ENCODE peak calls at places on chromosomes 12 and 14, in nine cellular contexts. One of them, this sample, is unnamed.

GRCh38 chr14:92903359-92903758 is 19.6 kb upstream of the CHGA start:
- DNase-seq in stomach: no peak
- DNase-seq in right lobe of liver: no peak
- DNase-seq in esophagus squamous epithelium: no peak
- DNase-seq in heart left ventricle: no peak
- DNase-seq in tibial nerve: no peak
- DNase-seq in body of pancreas: no peak
- DNase-seq in breast epithelium: no peak
- DNase-seq in spleen: no peak
- DNase-seq in this sample: no peak

GRCh38 chr14:89955022-89955414 is 488 bp upstream of the EFCAB11 start:
- DNase-seq in stomach: no peak
- DNase-seq in right lobe of liver: no peak
- DNase-seq in esophagus squamous epithelium: no peak
- DNase-seq in heart left ventricle: no peak
- DNase-seq in tibial nerve: no peak
- DNase-seq in body of pancreas: no peak
- DNase-seq in breast epithelium: no peak
- DNase-seq in spleen: no peak
- DNase-seq in this sample: no peak

GRCh38 chr12:6074979-6075585 is 49.4 kb downstream of the VWF start:
- DNase-seq in stomach: peak; percentile 33
- DNase-seq in right lobe of liver: no peak
- DNase-seq in esophagus squamous epithelium: no peak
- DNase-seq in heart left ventricle: peak; percentile 56
- DNase-seq in tibial nerve: no peak
- DNase-seq in body of pancreas: peak; percentile 46
- DNase-seq in breast epithelium: no peak
- DNase-seq in spleen: peak; percentile 83
- DNase-seq in this sample: peak; percentile 68

GRCh38 chr12:32159925-32160324 is 53.3 kb downstream of the BICD1 start:
- DNase-seq in stomach: no peak
- DNase-seq in right lobe of liver: no peak
- DNase-seq in esophagus squamous epithelium: no peak
- DNase-seq in heart left ventricle: no peak
- DNase-seq in tibial nerve: no peak
- DNase-seq in body of pancreas: no peak
- DNase-seq in breast epithelium: no peak
- DNase-seq in spleen: no peak
- DNase-seq in this sample: no peak

GRCh38 chr12:23303821-23304220 is 645.6 kb downstream of the SOX5 start:
- DNase-seq in stomach: no peak
- DNase-seq in right lobe of liver: no peak
- DNase-seq in esophagus squamous epithelium: no peak
- DNase-seq in heart left ventricle: no peak
- DNase-seq in tibial nerve: no peak
- DNase-seq in body of pancreas: no peak
- DNase-seq in breast epithelium: no peak
- DNase-seq in spleen: no peak
- DNase-seq in this sample: no peak

GRCh38 chr14:103140316-103141109 is 17.3 kb downstream of the TNFAIP2 start:
- DNase-seq in stomach: no peak
- DNase-seq in right lobe of liver: no peak
- DNase-seq in esophagus squamous epithelium: no peak
- DNase-seq in heart left ventricle: no peak
- DNase-seq in tibial nerve: no peak
- DNase-seq in body of pancreas: no peak
- DNase-seq in breast epithelium: no peak
- DNase-seq in spleen: no peak
- DNase-seq in this sample: no peak

GRCh38 chr14:56195727-56196126 is 77.5 kb downstream of the PELI2 start:
- DNase-seq in stomach: no peak
- DNase-seq in right lobe of liver: no peak
- DNase-seq in esophagus squamous epithelium: no peak
- DNase-seq in heart left ventricle: no peak
- DNase-seq in tibial nerve: peak; percentile 39
- DNase-seq in body of pancreas: peak; percentile 56
- DNase-seq in breast epithelium: no peak
- DNase-seq in spleen: peak; percentile 85
- DNase-seq in this sample: no peak

GRCh38 chr14:50599700-50600444 is 39.9 kb downstream of the ATL1 start:
- DNase-seq in stomach: no peak
- DNase-seq in right lobe of liver: no peak
- DNase-seq in esophagus squamous epithelium: no peak
- DNase-seq in heart left ventricle: no peak
- DNase-seq in tibial nerve: no peak
- DNase-seq in body of pancreas: peak; percentile 5
- DNase-seq in breast epithelium: no peak
- DNase-seq in spleen: no peak
- DNase-seq in this sample: no peak

GRCh38 chr12:120062976-120063579 is 53.5 kb downstream of the RAB35 start:
- DNase-seq in stomach: no peak
- DNase-seq in right lobe of liver: no peak
- DNase-seq in esophagus squamous epithelium: no peak
- DNase-seq in heart left ventricle: no peak
- DNase-seq in tibial nerve: no peak
- DNase-seq in body of pancreas: no peak
- DNase-seq in breast epithelium: no peak
- DNase-seq in spleen: no peak
- DNase-seq in this sample: no peak

GRCh38 chr12:93819048-93819491 is 141.9 kb downstream of the CRADD start:
- DNase-seq in stomach: peak; percentile 39
- DNase-seq in right lobe of liver: no peak
- DNase-seq in esophagus squamous epithelium: no peak
- DNase-seq in heart left ventricle: no peak
- DNase-seq in tibial nerve: peak; percentile 34
- DNase-seq in body of pancreas: peak; percentile 59
- DNase-seq in breast epithelium: peak; percentile 80
- DNase-seq in spleen: no peak
- DNase-seq in this sample: peak; percentile 81

GRCh38 chr12:98592825-98593322 is 612 bp upstream of the SLC25A3 start:
- DNase-seq in stomach: no peak
- DNase-seq in right lobe of liver: no peak
- DNase-seq in esophagus squamous epithelium: no peak
- DNase-seq in heart left ventricle: no peak
- DNase-seq in tibial nerve: no peak
- DNase-seq in body of pancreas: no peak
- DNase-seq in breast epithelium: no peak
- DNase-seq in spleen: no peak
- DNase-seq in this sample: no peak

GRCh38 chr12:110554184-110554583 is 28.9 kb downstream of the PPTC7 start:
- DNase-seq in stomach: no peak
- DNase-seq in right lobe of liver: no peak
- DNase-seq in esophagus squamous epithelium: no peak
- DNase-seq in heart left ventricle: no peak
- DNase-seq in tibial nerve: no peak
- DNase-seq in body of pancreas: no peak
- DNase-seq in breast epithelium: no peak
- DNase-seq in spleen: no peak
- DNase-seq in this sample: no peak

GRCh38 chr12:57487597-57488396 is at the start of gene MARS1:
- DNase-seq in stomach: peak; percentile 96
- DNase-seq in right lobe of liver: peak; percentile 97
- DNase-seq in esophagus squamous epithelium: peak; percentile 74
- DNase-seq in heart left ventricle: peak; percentile 94
- DNase-seq in tibial nerve: peak; percentile 86
- DNase-seq in body of pancreas: peak; percentile 97
- DNase-seq in breast epithelium: peak; percentile 93
- DNase-seq in spleen: peak; percentile 98
- DNase-seq in this sample: peak; percentile 95
- TF ChIP-seq POLR2A in stomach: no peak
- TF ChIP-seq POLR2A in right lobe of liver: peak; percentile 54
- TF ChIP-seq POLR2A in esophagus squamous epithelium: no peak
- TF ChIP-seq POLR2A in heart left ventricle: no peak
- TF ChIP-seq POLR2A in tibial nerve: peak; percentile 12
- TF ChIP-seq POLR2A in body of pancreas: peak; percentile 10
- TF ChIP-seq POLR2A in breast epithelium: no peak
- TF ChIP-seq POLR2A in spleen: no peak
- TF ChIP-seq POLR2A in this sample: no peak

DNA sequence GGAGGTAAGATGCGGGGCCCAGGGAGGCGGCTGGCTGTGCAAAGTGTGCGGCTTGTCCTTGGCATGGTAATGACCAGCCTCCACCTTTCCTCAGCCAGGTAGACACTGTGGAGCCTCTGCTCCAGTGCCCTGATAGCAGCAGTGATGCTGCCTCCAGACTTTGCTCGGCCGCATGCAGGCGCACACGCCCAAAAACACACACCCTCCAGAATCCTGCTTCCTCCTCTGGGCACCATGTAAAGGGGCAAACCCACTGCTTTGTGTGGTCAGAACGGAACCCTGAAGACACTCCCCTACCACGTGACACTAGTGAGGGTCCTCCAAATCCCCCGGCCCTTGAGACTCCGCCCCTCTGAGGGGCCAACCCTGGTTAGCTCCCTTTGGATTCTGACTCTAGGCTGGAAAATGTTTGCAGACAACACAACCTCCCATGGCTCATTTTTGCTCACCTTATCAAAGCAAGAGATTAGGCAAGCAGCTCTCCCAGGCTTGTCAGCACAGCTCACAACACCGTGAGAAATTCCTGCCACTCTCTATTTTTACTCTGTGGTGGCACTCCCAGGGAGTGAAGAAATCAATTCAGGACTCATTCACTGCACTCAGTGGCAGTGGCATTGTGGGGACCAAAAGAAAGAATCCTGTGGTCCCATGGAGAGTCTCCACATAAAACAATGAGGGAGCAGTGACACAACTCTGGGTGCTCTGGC is 4.5 kb downstream of the KRT77 start:
- DNase-seq in stomach: no peak
- DNase-seq in right lobe of liver: no peak
- DNase-seq in esophagus squamous epithelium: no peak
- DNase-seq in heart left ventricle: no peak
- DNase-seq in tibial nerve: no peak
- DNase-seq in body of pancreas: no peak
- DNase-seq in breast epithelium: no peak
- DNase-seq in spleen: no peak
- DNase-seq in this sample: no peak
- H3K27ac ChIP-seq in stomach: no peak overlapping the region
- H3K27ac ChIP-seq in right lobe of liver: no peak overlapping the region
- H3K27ac ChIP-seq in esophagus squamous epithelium: no peak overlapping the region
- H3K27ac ChIP-seq in heart left ventricle: no peak overlapping the region
- H3K27ac ChIP-seq in tibial nerve: no peak overlapping the region
- H3K27ac ChIP-seq in body of pancreas: peak overlapping the region; percentile 60
- H3K27ac ChIP-seq in breast epithelium: no peak overlapping the region
- H3K27ac ChIP-seq in spleen: no peak overlapping the region
- H3K27ac ChIP-seq in this sample: no peak overlapping the region

DNA sequence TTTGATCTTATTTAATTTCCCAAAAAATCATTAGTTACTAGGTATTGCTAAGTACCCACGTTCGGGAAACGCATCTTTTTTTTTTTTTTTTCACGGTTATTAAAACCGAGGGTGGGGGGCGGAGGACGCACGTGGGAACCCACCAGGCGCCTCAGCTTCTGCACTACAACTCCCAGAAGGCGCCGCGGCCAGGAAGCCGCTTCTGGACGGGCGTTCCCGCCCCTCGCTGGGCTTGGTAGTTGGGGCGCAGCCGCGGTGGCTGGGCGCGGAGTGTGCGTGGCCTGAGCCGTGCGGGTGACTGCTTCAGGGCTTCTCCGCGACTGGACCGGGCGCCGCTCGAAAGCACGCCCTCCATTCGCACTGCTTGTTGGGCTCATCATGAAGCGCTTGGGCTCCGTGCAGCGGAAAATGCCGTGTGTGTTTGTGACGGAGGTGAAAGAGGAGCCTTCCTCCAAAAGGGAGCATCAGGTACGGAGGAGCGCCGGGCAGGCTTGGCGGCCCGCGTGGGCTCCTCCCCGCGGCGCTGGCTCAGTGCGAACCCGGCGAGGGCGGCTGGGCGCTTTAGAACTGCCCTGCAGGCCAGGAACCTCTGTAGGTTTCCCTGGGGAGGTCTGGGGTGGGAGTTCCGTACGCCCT is 6.2 kb upstream of the C12orf50 start:
- DNase-seq in stomach: peak; percentile 87
- DNase-seq in right lobe of liver: peak; percentile 94
- DNase-seq in esophagus squamous epithelium: peak; percentile 50
- DNase-seq in heart left ventricle: peak; percentile 89
- DNase-seq in tibial nerve: peak; percentile 75
- DNase-seq in body of pancreas: peak; percentile 90
- DNase-seq in breast epithelium: peak; percentile 80
- DNase-seq in spleen: peak; percentile 98
- DNase-seq in this sample: peak; percentile 87
- TF ChIP-seq POLR2A in stomach: no peak
- TF ChIP-seq POLR2A in right lobe of liver: peak; percentile 83
- TF ChIP-seq POLR2A in esophagus squamous epithelium: no peak
- TF ChIP-seq POLR2A in heart left ventricle: no peak
- TF ChIP-seq POLR2A in tibial nerve: peak; percentile 83
- TF ChIP-seq POLR2A in body of pancreas: peak; percentile 87
- TF ChIP-seq POLR2A in breast epithelium: peak; percentile 36
- TF ChIP-seq POLR2A in spleen: no peak
- TF ChIP-seq POLR2A in this sample: peak; percentile 79

DNA sequence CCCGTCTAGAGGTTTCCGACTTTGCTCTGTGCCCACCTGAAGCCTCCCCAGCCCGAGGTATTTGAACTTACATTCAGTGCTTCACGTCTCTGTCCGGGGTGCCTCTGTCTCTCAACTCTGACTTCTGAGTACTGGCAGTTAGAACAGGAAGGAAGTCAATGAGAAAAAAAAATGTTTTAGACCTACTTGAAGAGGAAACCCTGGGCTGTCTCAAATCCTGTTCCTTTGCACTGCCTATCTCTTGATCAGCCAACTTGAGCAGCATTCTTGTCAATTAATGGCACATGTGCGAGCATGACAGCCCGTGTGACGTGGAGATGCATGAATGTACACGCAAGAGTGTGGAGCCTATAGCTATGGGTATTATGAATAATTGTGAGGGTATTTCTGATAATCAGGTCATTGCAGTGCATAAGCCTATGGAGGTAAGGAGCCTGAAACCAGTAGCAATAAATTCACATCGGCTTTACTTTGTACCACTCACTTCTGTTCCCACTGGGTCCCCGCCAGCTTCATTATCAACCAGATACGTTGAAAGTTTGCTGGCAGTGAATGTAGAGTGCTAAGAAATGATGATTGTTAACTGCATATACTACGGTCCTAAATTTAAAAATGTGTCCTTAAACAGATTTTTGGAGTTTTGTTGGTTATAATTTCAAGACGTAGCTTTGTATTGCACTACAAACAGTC is at the start of gene ARHGDIB:
- DNase-seq in stomach: peak; percentile 51
- DNase-seq in right lobe of liver: no peak
- DNase-seq in esophagus squamous epithelium: no peak
- DNase-seq in heart left ventricle: peak; percentile 34
- DNase-seq in tibial nerve: no peak
- DNase-seq in body of pancreas: peak; percentile 56
- DNase-seq in breast epithelium: peak; percentile 39
- DNase-seq in spleen: peak; percentile 89
- DNase-seq in this sample: peak; percentile 32
- H3K27ac ChIP-seq in stomach: peak within 1 kb of the TSS; percentile 69
- H3K27ac ChIP-seq in right lobe of liver: peak within 1 kb of the TSS; percentile 32
- H3K27ac ChIP-seq in esophagus squamous epithelium: peak within 1 kb of the TSS; percentile 78
- H3K27ac ChIP-seq in heart left ventricle: peak within 1 kb of the TSS; percentile 83
- H3K27ac ChIP-seq in tibial nerve: peak within 1 kb of the TSS; percentile 76
- H3K27ac ChIP-seq in body of pancreas: peak within 1 kb of the TSS; percentile 19
- H3K27ac ChIP-seq in breast epithelium: peak within 1 kb of the TSS; percentile 69
- H3K27ac ChIP-seq in spleen: peak within 1 kb of the TSS; percentile 87
- H3K27ac ChIP-seq in this sample: peak within 1 kb of the TSS; percentile 76

GRCh38 chr12:121789800-121790748 is 3.4 kb downstream of the RHOF start:
- DNase-seq in stomach: peak; percentile 75
- DNase-seq in right lobe of liver: peak; percentile 72
- DNase-seq in esophagus squamous epithelium: peak; percentile 74
- DNase-seq in heart left ventricle: peak; percentile 80
- DNase-seq in tibial nerve: no peak
- DNase-seq in body of pancreas: peak; percentile 77
- DNase-seq in breast epithelium: no peak
- DNase-seq in spleen: peak; percentile 99
- DNase-seq in this sample: peak; percentile 68
- TF ChIP-seq POLR2A in stomach: no peak
- TF ChIP-seq POLR2A in right lobe of liver: no peak
- TF ChIP-seq POLR2A in esophagus squamous epithelium: no peak
- TF ChIP-seq POLR2A in heart left ventricle: no peak
- TF ChIP-seq POLR2A in tibial nerve: no peak
- TF ChIP-seq POLR2A in body of pancreas: no peak
- TF ChIP-seq POLR2A in breast epithelium: no peak
- TF ChIP-seq POLR2A in spleen: no peak
- TF ChIP-seq POLR2A in this sample: no peak

This sample was measured in adrenal gland.